ENCODE peak calls at places on chromosomes 3 and 15, in eight cellular contexts. L is fibroblast of the conjunctiva; S is neural crest cell; B is GM18507; C is K562; J is stimulated activated CD4-positive, alpha-beta T cell treated with anti-CD3 and anti-CD28 coated beads, Interleukin-12 subunit alpha, Interleukin-12 subunit beta, amount 100 ng/mL, for 48 hours; Z is activated CD4-positive, alpha-beta T cell treated with anti-CD3 and anti-CD28 coated beads for 24 hours; N is WTC11. P is an unnamed sample.

GRCh38 chr3:51398595-51399310 is 7.7 kb downstream of the RBM15B start:
- DNase-seq in L (no peak), S (no peak), B (no peak), C (no peak), J (no peak), Z (no peak), N (no peak), P (no peak)

GRCh38 chr3:77887611-77888010 is 847.7 kb downstream of the ROBO2 start:
- DNase-seq in L (no peak), S (no peak), B (no peak), C (no peak), J (no peak), Z (no peak), N (no peak), P (no peak)

GRCh38 chr15:48413304-48413703 is 82.1 kb downstream of the DUT start:
- DNase-seq in L (no peak), S (no peak), B (no peak), C (no peak), J (no peak), Z (no peak), N (no peak), P (no peak)

GRCh38 chr3:101813817-101814440 is 34.9 kb downstream of the NXPE3 start:
- DNase-seq in L (no peak), S (no peak), B (no peak), C (peak), J (no peak), Z (no peak), N (no peak), P (no peak)

GRCh38 chr3:178386880-178387279 is 149.4 kb upstream of the KCNMB2 start:
- DNase-seq in L (no peak), S (no peak), B (no peak), C (no peak), J (no peak), Z (no peak), N (no peak), P (no peak)

GRCh38 chr3:183033746-183034145 is 53.4 kb upstream of the DCUN1D1 start:
- DNase-seq in L (no peak), S (no peak), B (no peak), C (no peak), J (no peak), Z (no peak), N (no peak), P (no peak)

GRCh38 chr3:120497318-120497717 is 46.5 kb upstream of the FSTL1 start:
- DNase-seq in L (peak), S (no peak), B (no peak), C (no peak), J (no peak), Z (no peak), N (no peak), P (no peak)

GRCh38 chr3:54122802-54123537 is 618 bp downstream of the CACNA2D3 start:
- DNase-seq in L (no peak), S (no peak), B (no peak), C (no peak), J (no peak), Z (no peak), N (no peak), P (no peak)

GRCh38 chr3:53164911-53165310 is 3.9 kb downstream of the PRKCD start:
- DNase-seq in L (no peak), S (no peak), B (no peak), C (no peak), J (no peak), Z (no peak), N (peak), P (no peak)

GRCh38 chr15:65939901-65940617 is 70.8 kb downstream of the RAB11A start:
- DNase-seq in L (peak), S (no peak), B (no peak), C (no peak), J (no peak), Z (no peak), N (no peak), P (no peak)

GRCh38 chr15:68431037-68431791 is 749 bp downstream of the ITGA11 start:
- DNase-seq in L (no peak), S (no peak), B (no peak), C (no peak), J (no peak), Z (no peak), N (peak), P (no peak)

GRCh38 chr3:171640520-171641412 is 169.5 kb downstream of the PLD1 start:
- DNase-seq in L (peak), S (no peak), B (no peak), C (peak), J (no peak), Z (no peak), N (peak), P (no peak)

GRCh38 chr3:154678271-154678670 is 248.3 kb upstream of the GPR149 start:
- DNase-seq in L (no peak), S (no peak), B (no peak), C (no peak), J (no peak), Z (no peak), N (no peak), P (no peak)

GRCh38 chr3:135310317-135310716 is 515.3 kb downstream of the EPHB1 start:
- DNase-seq in L (no peak), S (no peak), B (peak), C (peak), J (no peak), Z (no peak), N (no peak), P (no peak)

GRCh38 chr3:58536501-58537411 is at the start of gene ACOX2:
- DNase-seq in L (peak), S (no peak), B (no peak), C (no peak), J (no peak), Z (no peak), N (no peak), P (no peak)

GRCh38 chr15:78909791-78910228 is 35.0 kb downstream of the CTSH start:
- DNase-seq in L (no peak), S (peak), B (no peak), C (peak), J (no peak), Z (no peak), N (peak), P (no peak)